ENCODE peak calls at places on chromosome 1, in four cellular contexts. T is activated T-cell treated with anti-CD3 and anti-CD28 coated beads, Interleukin-2, amount 50 U/mL, for 72 hours; S is naive B cell; F is central memory CD8-positive, alpha-beta T cell. M is an unnamed sample.

GRCh38 chr1:116794804-116795481 is 40.7 kb downstream of the CD2 start:
- ATAC-seq in F (no peak), T (no peak), S (peak; percentile 79), M (no peak)

GRCh38 chr1:162026906-162027305 is 3.2 kb upstream of the OLFML2B start:
- ATAC-seq in S (no peak), T (no peak), F (no peak), M (no peak)

GRCh38 chr1:110425196-110425595 is 17.7 kb upstream of the LAMTOR5 start:
- ATAC-seq in T (no peak), S (no peak), F (no peak), M (no peak)

GRCh38 chr1:5756434-5757176 is 235.6 kb downstream of the NPHP4 start:
- ATAC-seq in S (no peak), T (no peak), F (no peak), M (no peak)

GRCh38 chr1:147585640-147586383 is 44.5 kb downstream of the BCL9 start:
- ATAC-seq in F (no peak), S (no peak), T (no peak), M (no peak)

GRCh38 chr1:205699416-205699815 is 19.1 kb upstream of the SLC45A3 start:
- ATAC-seq in S (no peak), T (no peak), F (no peak), M (no peak)

GRCh38 chr1:173014145-173014544 is 36.6 kb downstream of the TNFSF18 start:
- ATAC-seq in F (no peak), T (no peak), S (no peak), M (no peak)

GRCh38 chr1:41450747-41451285 is 33.7 kb downstream of the EDN2 start:
- ATAC-seq in S (no peak), T (no peak), F (no peak), M (no peak)

GRCh38 chr1:212683357-212683722 is 16.3 kb downstream of the BATF3 start:
- ATAC-seq in F (peak; percentile 76), T (peak; percentile 66), S (peak; percentile 47), M (no peak)

GRCh38 chr1:198480876-198481275 is 59.6 kb downstream of the ATP6V1G3 start:
- ATAC-seq in S (no peak), T (no peak), F (no peak), M (no peak)

GRCh38 chr1:158039380-158039779 is 45.9 kb downstream of the KIRREL1 start:
- ATAC-seq in T (no peak), F (no peak), S (no peak), M (no peak)

GRCh38 chr1:17186216-17186894 is 18.6 kb upstream of the PADI1 start:
- ATAC-seq in T (no peak), S (peak; percentile 38), F (no peak), M (no peak)

GRCh38 chr1:107491582-107491981 is 350.7 kb downstream of the NTNG1 start:
- ATAC-seq in F (no peak), S (no peak), T (no peak), M (no peak)

GRCh38 chr1:227947678-227948492 is at the start of gene WNT9A:
- ATAC-seq in T (peak; percentile 56), F (peak; percentile 33), S (no peak), M (peak; percentile 81)

GRCh38 chr1:147109762-147110161 is 62.5 kb downstream of the PRKAB2 start:
- ATAC-seq in F (no peak), T (no peak), S (no peak), M (no peak)

GRCh38 chr1:173475564-173476196 is 1.5 kb upstream of the PRDX6 start:
- ATAC-seq in T (peak; percentile 31), F (no peak), S (no peak), M (no peak)

GRCh38 chr1:225877570-225877969 is 4.6 kb downstream of the TMEM63A start:
- ATAC-seq in S (no peak), T (no peak), F (no peak), M (peak; percentile 26)

M was measured in gastroesophageal sphincter.